ENCODE peak calls at places on chromosomes 13 and 19, in four cellular contexts. G is K562, U is HL-60, M is GM12878. A is an unnamed sample.

GRCh38 chr19:43624933-43625332 is 5.5 kb upstream of the ZNF428 start:
- DNase-seq in M (no peak), U (peak), G (peak), A (peak)

GRCh38 chr19:43820098-43820860 is 6.8 kb upstream of the ZNF283 start:
- DNase-seq in U (no peak), G (no peak), M (no peak), A (no peak)

GRCh38 chr13:59016250-59016649 is 1147.5 kb downstream of the DIAPH3 start:
- DNase-seq in M (no peak), G (no peak), U (no peak), A (no peak)

GRCh38 chr13:20064128-20064527 is 96.7 kb downstream of the GJA3 start:
- DNase-seq in U (no peak), G (no peak), M (no peak), A (no peak)

GRCh38 chr19:1155352-1156304 is 18.4 kb downstream of the SBNO2 start:
- DNase-seq in M (no peak), G (no peak), U (no peak), A (no peak)

GRCh38 chr13:72960541-72960940 is 98.3 kb upstream of the KLF5 start:
- DNase-seq in M (no peak), U (no peak), G (no peak), A (no peak)

GRCh38 chr13:24505256-24505655 is 7.3 kb downstream of the PARP4 start:
- DNase-seq in U (peak), M (no peak), G (peak), A (no peak)

GRCh38 chr13:67095621-67096020 is 134.5 kb downstream of the PCDH9 start:
- DNase-seq in U (no peak), M (no peak), G (no peak), A (no peak)

GRCh38 chr13:29077051-29077813 is 257.1 kb downstream of the MTUS2 start:
- DNase-seq in U (no peak), M (no peak), G (no peak), A (no peak)

GRCh38 chr13:45482571-45483173 is 17.9 kb downstream of the COG3 start:
- DNase-seq in U (no peak), M (no peak), G (no peak), A (no peak)

GRCh38 chr13:29886446-29886845 is 36.0 kb upstream of the UBL3 start:
- DNase-seq in M (no peak), G (no peak), U (no peak), A (no peak)

GRCh38 chr13:76683854-76684253 is 202.4 kb downstream of the KCTD12 start:
- DNase-seq in U (no peak), G (no peak), M (no peak), A (no peak)

GRCh38 chr13:88189724-88190123 is 518.6 kb downstream of the SLITRK5 start:
- DNase-seq in M (no peak), U (no peak), G (no peak), A (no peak)

GRCh38 chr13:106533101-106533939 is 2.1 kb downstream of the EFNB2 start:
- DNase-seq in U (peak), G (no peak), M (no peak), A (no peak)

GRCh38 chr13:36163809-36164308 is 32.7 kb upstream of the DCLK1 start:
- DNase-seq in M (no peak), U (no peak), G (peak), A (no peak)

GRCh38 chr19:18251587-18252369 is 22.5 kb downstream of the IQCN start:
- DNase-seq in G (peak), M (peak), U (peak), A (peak)

GRCh38 chr13:38386421-38386820 is 36.8 kb downstream of the UFM1 start:
- DNase-seq in G (no peak), U (no peak), M (no peak), A (no peak)

GRCh38 chr19:55353356-55353802 is 1.1 kb downstream of the COX6B2 start:
- DNase-seq in M (no peak), G (no peak), U (no peak), A (no peak)
- TF ChIP-seq SPI1 in M (no peak), G (no peak), U (no peak), A (no peak)

GRCh38 chr19:45455707-45456499 is 11.9 kb upstream of the FOSB start:
- DNase-seq in U (peak), G (peak), M (no peak), A (no peak)
- TF ChIP-seq POLR2AphosphoS5 in U (peak), G (peak), M (no peak), A (no peak)

GRCh38 chr13:51451134-51451466 is 1.7 kb downstream of the INTS6 start:
- DNase-seq in U (no peak), M (no peak), G (no peak), A (no peak)
- TF ChIP-seq SPI1 in U (no peak), M (no peak), G (no peak), A (no peak)

DNA sequence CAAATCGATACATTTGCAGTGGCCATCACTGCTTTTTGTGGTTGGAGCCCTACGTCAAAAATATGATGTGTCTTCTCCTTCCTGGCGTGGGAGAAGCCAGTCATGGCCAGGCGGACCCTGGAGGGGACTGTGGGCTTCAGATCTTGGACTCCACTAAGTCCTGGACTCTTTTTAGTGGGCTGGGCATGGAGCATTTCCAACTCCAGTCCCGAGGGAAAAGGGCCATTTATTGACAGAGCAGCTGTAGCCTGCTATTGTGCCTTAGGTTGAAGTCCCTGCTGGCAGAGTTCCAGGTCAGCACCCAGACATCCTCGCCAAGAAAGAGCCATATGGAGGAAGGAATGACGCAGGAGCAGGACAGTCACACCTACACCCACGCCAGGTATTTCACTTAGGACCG is 179.2 kb upstream of the ZNF507 start:
- DNase-seq in G (no peak), U (no peak), M (no peak), A (no peak)
- TF ChIP-seq POLR2AphosphoS5 in G (no peak), U (no peak), M (no peak), A (no peak)

GRCh38 chr19:46604781-46605355 is 3.7 kb downstream of the CALM3 start:
- DNase-seq in G (no peak), M (no peak), U (no peak), A (no peak)
- TF ChIP-seq SPI1 in G (no peak), M (no peak), U (no peak), A (no peak)

DNA sequence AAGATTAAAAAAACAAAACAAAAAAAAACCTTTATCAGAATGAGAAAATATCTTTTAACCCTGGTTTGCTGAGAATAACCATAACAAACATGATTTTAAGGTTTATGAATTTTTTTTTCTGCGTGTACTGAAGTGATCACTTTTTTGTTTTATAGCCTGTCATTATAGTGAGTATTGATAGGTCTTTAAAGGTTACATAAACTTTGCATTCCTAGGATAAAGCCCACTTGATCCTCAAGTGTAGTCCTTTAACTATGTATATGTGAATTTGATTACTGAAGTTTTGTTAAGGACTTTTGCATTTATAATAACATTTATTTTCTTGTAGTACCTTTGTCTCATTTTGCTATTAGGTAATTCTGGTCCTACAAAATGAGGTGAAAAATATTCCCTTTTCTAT is 709.8 kb upstream of the PCDH20 start:
- DNase-seq in G (no peak), M (no peak), U (no peak), A (no peak)
- TF ChIP-seq POLR2AphosphoS5 in G (no peak), M (no peak), U (no peak), A (no peak)

GRCh38 chr13:74103196-74103595 is 31.0 kb downstream of the KLF12 start:
- DNase-seq in G (no peak), U (no peak), M (no peak), A (no peak)

GRCh38 chr13:74102691-74103090 is 31.5 kb downstream of the KLF12 start:
- DNase-seq in U (no peak), G (no peak), M (no peak), A (no peak)

GRCh38 chr13:74104661-74105275 is 29.4 kb downstream of the KLF12 start:
- DNase-seq in M (no peak), U (no peak), G (no peak), A (no peak)

GRCh38 chr13:74103970-74104555 is 30.1 kb downstream of the KLF12 start:
- DNase-seq in M (no peak), G (no peak), U (no peak), A (no peak)

DNA sequence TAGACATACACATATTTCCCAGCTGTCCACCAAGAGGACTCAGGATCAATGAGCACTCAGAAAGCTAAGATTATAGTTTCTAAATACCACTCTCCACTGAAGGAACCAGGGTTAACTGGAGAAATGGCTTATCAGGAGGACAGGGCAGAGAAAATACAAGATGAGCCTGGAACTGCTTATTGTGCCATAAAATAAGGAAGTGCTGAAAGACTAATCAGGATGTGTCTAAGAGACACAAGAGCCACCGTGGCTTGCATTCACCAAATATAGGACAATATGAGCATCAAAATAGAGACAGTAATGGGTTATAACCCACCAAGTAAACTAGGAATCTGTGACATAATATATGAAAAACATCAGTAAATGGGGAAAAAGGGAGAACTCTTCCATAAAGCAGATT is 32.8 kb downstream of the KLF12 start:
- DNase-seq in G (no peak), U (no peak), M (no peak), A (no peak)
- TF ChIP-seq SPI1 in G (no peak), U (peak), M (peak), A (peak)

GRCh38 chr19:12093777-12094176 is 29.2 kb downstream of the ZNF844 start:
- DNase-seq in G (no peak), U (no peak), M (peak), A (no peak)
- TF ChIP-seq POLR2AphosphoS5 in G (no peak), U (no peak), M (no peak), A (no peak)

DNA sequence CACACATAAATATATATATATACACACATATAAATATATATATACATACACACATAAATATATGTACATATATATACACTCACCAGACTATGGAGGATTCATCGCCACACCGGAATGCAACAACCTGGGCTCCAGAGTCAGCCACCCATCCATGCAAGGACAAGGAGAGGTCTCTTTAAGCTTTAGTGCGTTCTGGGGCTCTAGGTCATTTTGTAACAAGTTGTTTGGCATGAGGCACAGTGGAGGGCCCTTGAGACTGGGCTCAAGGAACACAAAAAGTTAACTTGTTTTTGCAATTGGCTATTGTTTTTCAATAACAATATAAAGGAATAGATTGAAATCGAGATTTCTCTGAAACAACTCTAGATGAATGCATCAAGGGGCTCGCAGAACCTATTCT is 4.9 kb upstream of the ZNF90 start:
- DNase-seq in G (no peak), M (no peak), U (no peak), A (no peak)
- TF ChIP-seq SPI1 in G (no peak), M (no peak), U (no peak), A (no peak)